ENCODE peak calls at places on chromosomes 4 and X, in four cellular contexts. J is mucosa of descending colon, L is sigmoid colon, I is PC-3. U is an unnamed sample.

GRCh38 chr4:41727861-41728570 is 20.5 kb downstream of the PHOX2B start:
- DNase-seq in J (no peak), L (no peak), I (no peak), U (no peak)

GRCh38 chrX:19214248-19214787 is 92.0 kb upstream of the ADGRG2 start:
- DNase-seq in J (no peak), L (no peak), I (peak), U (no peak)

GRCh38 chr4:101885574-101885973 is 95.0 kb downstream of the BANK1 start:
- DNase-seq in J (no peak), L (no peak), I (peak), U (no peak)

GRCh38 chr4:78083035-78083434 is 25.9 kb downstream of the FRAS1 start:
- DNase-seq in J (no peak), L (no peak), I (no peak), U (no peak)

GRCh38 chrX:132664273-132664672 is 175.4 kb upstream of the MBNL3 start:
- DNase-seq in J (no peak), L (no peak), I (no peak), U (no peak)

GRCh38 chr4:75325316-75325715 is 188.9 kb downstream of the RCHY1 start:
- DNase-seq in J (no peak), L (no peak), I (no peak), U (no peak)

GRCh38 chrX:24498975-24499374 is 33.9 kb downstream of the PDK3 start:
- DNase-seq in J (no peak), L (no peak), I (peak), U (no peak)

GRCh38 chr4:188986271-188986689 is 847.0 kb downstream of the TRIML1 start:
- DNase-seq in J (no peak), L (no peak), I (peak), U (no peak)

GRCh38 chr4:22237846-22238513 is 277.9 kb downstream of the ADGRA3 start:
- DNase-seq in J (peak), L (no peak), I (no peak), U (no peak)

GRCh38 chr4:38324861-38325451 is 339.0 kb upstream of the KLF3 start:
- DNase-seq in J (no peak), L (no peak), I (no peak), U (no peak)

GRCh38 chr4:37847311-37847710 is 20.8 kb downstream of the PGM2 start:
- DNase-seq in J (no peak), L (no peak), I (no peak), U (no peak)

GRCh38 chr4:135354876-135355275 is 1153.3 kb upstream of the PABPC4L start:
- DNase-seq in J (no peak), L (no peak), I (no peak), U (no peak)

GRCh38 chrX:124395145-124395858 is 48.9 kb downstream of the SH2D1A start:
- DNase-seq in J (no peak), L (no peak), I (no peak), U (no peak)

GRCh38 chrX:153779891-153780677 is 757 bp upstream of the SRPK3 start:
- DNase-seq in J (no peak), L (no peak), I (no peak), U (no peak)

GRCh38 chr4:66625480-66625879 is 919.8 kb downstream of the CENPC start:
- DNase-seq in J (no peak), L (no peak), I (peak), U (no peak)

GRCh38 chrX:29826651-29827206 is 388.6 kb upstream of the MAGEB2 start:
- DNase-seq in J (no peak), L (no peak), I (no peak), U (no peak)

GRCh38 chr4:85682391-85682790 is 207.4 kb downstream of the ARHGAP24 start:
- DNase-seq in J (no peak), L (no peak), I (no peak), U (no peak)

GRCh38 chrX:129006491-129006890 is 516.8 kb downstream of the SMARCA1 start:
- DNase-seq in J (no peak), L (no peak), I (no peak), U (no peak)

GRCh38 chr4:55013431-55013955 is 111.9 kb downstream of the KDR start:
- DNase-seq in J (no peak), L (no peak), I (peak), U (no peak)

GRCh38 chr4:108527729-108528128 is 92.6 kb upstream of the RPL34 start:
- DNase-seq in J (no peak), L (no peak), I (no peak), U (no peak)

GRCh38 chrX:107482046-107482445 is 32.6 kb downstream of the FRMPD3 start:
- DNase-seq in J (no peak), L (no peak), I (no peak), U (no peak)

GRCh38 chr4:105572296-105572695 is 19.9 kb downstream of the ARHGEF38 start:
- DNase-seq in J (no peak), L (no peak), I (no peak), U (no peak)

GRCh38 chr4:16843831-16844508 is 54.5 kb downstream of the LDB2 start:
- DNase-seq in J (no peak), L (no peak), I (no peak), U (no peak)

GRCh38 chrX:16524327-16524726 is 125.6 kb upstream of the S100G start:
- DNase-seq in J (no peak), L (no peak), I (no peak), U (no peak)

GRCh38 chrX:107708762-107709161 is 66.8 kb downstream of the TSC22D3 start:
- DNase-seq in J (no peak), L (peak), I (no peak), U (peak)

GRCh38 chr4:35493977-35494376 is 750.3 kb downstream of the ARAP2 start:
- DNase-seq in J (no peak), L (no peak), I (no peak), U (no peak)

DNA sequence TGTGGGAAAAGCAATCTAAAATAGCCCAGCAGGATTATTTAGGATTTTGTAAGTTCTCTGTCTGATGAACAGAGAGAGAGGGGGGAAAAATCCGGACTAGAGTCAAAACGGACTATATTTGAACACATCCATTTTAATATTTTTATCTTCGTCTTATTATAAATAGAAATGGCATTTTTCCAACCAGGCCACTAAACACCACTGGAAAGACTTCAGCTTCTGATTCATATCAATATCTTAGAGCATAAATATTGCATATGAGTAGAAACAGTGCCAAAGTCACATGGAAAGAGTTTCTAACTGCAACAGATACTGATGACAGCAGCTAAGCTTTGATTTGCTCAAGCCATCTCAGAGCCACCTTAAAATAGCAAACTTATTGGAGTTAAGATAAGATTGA is 479 bp downstream of the PPARGC1A start:
- DNase-seq in J (no peak), L (no peak), I (no peak), U (no peak)
- H3K4me3 ChIP-seq in J (peak), L (peak), I (no peak), U (peak)

DNA sequence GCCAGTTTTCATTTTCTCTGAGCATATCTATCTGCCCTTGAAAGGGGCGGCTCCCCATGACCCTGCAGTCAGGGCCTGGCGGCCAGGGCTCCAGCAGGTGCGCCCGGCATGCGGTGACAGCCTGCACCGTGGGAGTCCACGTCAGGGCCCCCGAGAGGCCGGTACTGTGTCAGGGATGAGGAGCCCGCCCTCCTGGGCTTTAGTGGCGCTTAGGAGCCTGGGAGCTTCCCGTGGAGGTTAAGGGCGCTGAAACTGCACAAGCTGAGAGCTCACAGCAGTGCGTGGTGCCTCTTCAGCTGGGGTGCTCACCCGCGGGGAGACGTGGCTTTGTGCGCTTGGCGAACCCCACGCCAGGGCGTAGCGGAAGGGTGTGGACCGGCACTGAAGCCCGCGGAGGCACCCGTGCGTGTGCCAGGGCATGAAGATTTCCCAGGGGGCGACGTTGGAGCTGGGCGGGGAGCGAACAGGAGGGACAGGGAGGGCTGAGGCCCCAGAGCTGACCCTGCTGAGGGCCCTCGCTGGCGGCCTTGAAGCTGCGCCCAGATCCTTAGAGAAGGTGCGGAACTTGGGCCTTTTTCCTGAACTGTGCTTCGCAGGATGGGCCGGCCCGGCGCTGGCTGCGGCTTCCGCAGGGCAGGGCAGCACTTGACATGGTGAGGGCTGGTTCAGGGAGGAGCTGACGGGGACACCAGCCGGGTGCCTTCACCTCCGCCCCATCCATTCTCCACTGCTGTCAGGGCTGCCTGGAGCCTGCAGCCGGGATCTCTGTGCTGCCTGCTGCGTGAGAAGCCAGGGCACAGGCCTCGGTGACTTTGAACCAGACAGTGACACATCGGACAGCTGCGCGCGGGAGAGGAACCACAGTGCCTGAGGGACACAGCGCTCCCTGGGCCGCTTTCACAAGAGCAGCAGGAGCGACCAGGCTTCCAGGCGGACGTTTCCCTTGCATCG is 32.9 kb downstream of the HTT-AS start:
- DNase-seq in J (peak), L (peak), I (peak), U (peak)
- H3K4me3 ChIP-seq in J (no peak), L (peak), I (peak), U (peak)

DNA sequence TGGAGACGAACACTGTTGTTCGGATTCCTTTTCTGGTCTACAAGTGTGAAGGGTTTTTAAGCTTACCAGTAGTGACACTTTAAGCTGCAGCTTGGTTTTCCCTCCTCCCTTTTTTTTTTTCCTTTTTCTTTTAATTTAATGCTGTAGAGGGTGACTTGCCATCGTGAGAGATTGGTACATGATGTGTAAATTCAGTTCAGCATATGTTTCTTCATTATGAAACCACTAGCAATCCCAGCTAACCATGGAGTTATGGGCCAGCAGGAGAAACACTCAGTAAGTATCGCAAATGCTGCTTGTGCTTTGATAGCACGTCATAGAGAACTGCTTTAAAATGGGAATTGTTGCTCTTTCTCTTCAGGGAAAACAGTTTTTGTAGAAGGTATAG is 165.1 kb downstream of the RAPGEF2 start:
- DNase-seq in J (no peak), L (no peak), I (no peak), U (no peak)
- H3K4me3 ChIP-seq in J (no peak), L (no peak), I (no peak), U (peak)

GRCh38 chr4:80184053-80184790 is 13.1 kb upstream of the PRDM8 start:
- DNase-seq in J (peak), L (peak), I (peak), U (peak)

GRCh38 chr4:80184791-80185756 is 12.2 kb upstream of the PRDM8 start:
- DNase-seq in J (no peak), L (peak), I (peak), U (no peak)

GRCh38 chr4:80186666-80187065 is 10.6 kb upstream of the PRDM8 start:
- DNase-seq in J (no peak), L (no peak), I (no peak), U (no peak)

GRCh38 chr4:80187677-80188076 is 9.6 kb upstream of the PRDM8 start:
- DNase-seq in J (no peak), L (no peak), I (no peak), U (no peak)

DNA sequence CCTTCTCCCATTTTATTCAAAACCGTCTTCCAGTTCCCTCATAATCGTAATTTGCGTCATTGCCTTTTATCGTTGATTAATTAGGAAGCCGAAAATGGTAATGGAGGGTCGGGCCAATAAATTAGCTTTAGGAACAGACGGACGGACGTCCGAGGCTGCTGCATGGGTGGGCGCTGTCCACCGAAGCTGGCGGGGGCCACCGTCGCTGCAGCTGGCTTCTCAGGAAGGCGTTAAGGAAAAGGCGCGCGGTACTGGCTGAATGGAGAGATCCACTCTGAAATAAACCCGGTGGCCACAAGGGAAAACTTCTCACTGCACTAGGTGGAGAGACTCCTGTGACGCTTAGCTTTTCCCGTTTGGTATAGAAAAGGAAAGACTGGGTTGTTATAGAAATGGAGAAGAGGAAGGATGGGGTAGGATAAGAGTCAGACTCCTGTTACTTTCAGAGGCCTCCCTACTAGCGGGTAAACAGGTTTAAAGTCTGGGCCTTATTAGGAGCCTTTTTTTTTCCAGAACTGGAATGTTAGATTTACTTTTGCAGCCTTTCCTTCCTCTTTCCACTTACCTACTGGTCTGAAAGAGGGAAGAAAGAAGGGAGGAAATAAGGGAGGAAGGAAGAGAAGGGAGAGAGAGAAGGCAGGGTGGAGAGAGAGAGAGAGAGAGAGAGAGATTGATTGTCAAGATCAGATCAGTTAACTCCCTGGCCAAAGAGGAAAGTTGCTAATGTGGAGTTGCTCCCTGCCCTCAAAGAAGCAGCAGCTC is 11.3 kb upstream of the PRDM8 start:
- DNase-seq in J (no peak), L (peak), I (no peak), U (no peak)
- H3K4me3 ChIP-seq in J (no peak), L (peak), I (no peak), U (peak)

GRCh38 chr4:122797405-122798094 is 29.1 kb upstream of the FGF2 start:
- DNase-seq in J (no peak), L (no peak), I (no peak), U (no peak)

GRCh38 chr4:122793811-122794210 is 32.8 kb upstream of the FGF2 start:
- DNase-seq in J (no peak), L (no peak), I (no peak), U (no peak)

GRCh38 chr4:122798917-122799316 is 27.7 kb upstream of the FGF2 start:
- DNase-seq in J (no peak), L (no peak), I (no peak), U (no peak)

GRCh38 chr4:122796801-122797404 is 29.7 kb upstream of the FGF2 start:
- DNase-seq in J (no peak), L (no peak), I (no peak), U (no peak)

DNA sequence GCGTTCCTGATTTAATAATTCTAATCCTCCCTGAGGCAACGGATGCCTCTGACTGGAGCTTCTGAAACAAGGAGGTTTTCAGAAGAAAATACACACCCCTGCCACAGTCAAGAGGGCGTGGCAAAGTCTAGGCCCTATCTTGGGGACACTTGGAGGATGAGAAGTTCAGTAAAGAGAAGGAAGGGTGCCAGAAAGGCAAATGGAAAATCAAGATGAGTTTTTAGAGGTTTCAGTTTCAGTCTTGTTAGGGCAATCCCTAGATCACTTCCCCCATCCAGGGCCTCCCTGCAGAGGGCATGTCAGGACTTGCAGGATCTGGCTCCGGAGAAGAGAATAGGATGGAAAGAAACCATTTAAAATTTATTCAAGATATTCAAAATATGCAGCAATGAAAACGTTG is 28.5 kb upstream of the FGF2 start:
- DNase-seq in J (no peak), L (peak), I (no peak), U (no peak)
- H3K4me3 ChIP-seq in J (no peak), L (no peak), I (no peak), U (peak)

DNA sequence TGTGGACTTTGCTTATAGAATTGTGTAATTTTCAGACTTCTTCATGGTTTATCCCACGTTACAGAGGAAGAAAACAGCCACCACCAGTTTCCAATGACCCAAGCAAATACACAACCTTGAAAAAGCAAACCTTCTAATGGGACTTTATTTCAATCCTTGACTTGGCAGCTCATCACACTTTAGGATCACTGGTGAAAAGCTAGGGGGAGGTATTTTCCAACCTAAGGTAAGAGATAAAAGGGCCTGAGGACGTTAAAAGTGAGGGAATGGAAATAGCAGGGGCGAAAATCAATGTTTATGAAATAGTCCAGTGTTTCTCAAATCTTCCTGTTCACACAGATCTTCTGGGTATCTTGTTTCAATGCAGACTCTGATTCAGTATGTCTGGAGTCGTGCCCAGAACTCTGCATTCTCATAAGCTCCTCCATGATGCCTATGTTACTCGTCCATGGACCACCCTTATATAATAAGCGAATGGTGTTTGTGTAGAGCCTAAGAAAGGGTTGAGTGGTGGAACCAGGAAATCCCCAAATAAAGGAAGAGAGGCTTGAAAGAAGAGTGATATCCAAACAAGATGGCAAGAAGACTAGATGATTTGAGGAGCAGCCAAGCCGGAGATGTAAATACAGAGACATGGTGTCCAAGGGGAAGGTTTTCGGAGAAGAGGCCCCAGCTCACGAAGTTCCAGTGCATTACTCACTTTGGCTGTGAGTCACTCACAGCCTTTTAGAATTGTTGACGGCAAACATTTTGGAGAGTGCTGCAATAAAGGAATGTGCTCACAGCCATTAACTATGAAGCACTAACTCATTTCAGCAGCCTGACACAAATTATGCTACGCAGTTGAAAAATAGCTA is 215.6 kb upstream of the PPARGC1A start:
- DNase-seq in J (no peak), L (no peak), I (peak), U (no peak)
- H3K4me3 ChIP-seq in J (no peak), L (no peak), I (no peak), U (no peak)

U was measured in coronary artery.